ENCODE peak calls at places on chromosomes 13 and 19, in four cellular contexts. One of them, this sample, is unnamed.

GRCh38 chr19:5563941-5564612 is 3.7 kb downstream of the TINCR start:
- DNase-seq in stimulated activated CD8-positive, alpha-beta memory T cell treated with anti-CD3 and anti-CD28 coated beads, Interleukin-15, amount 100 ng/mL, for 4 hours: no peak
- DNase-seq in stimulated activated CD4-positive, alpha-beta T cell treated with anti-CD3 and anti-CD28 coated beads, Interleukin-1b, Interleukin-23, amount 100 ng/mL, for 1 hour: no peak
- DNase-seq in AG08395: peak
- DNase-seq in this sample: no peak

GRCh38 chr13:27822258-27822872 is 30.1 kb downstream of the GSX1 start:
- DNase-seq in stimulated activated CD8-positive, alpha-beta memory T cell treated with anti-CD3 and anti-CD28 coated beads, Interleukin-15, amount 100 ng/mL, for 4 hours: no peak
- DNase-seq in AG08395: no peak
- DNase-seq in stimulated activated CD4-positive, alpha-beta T cell treated with anti-CD3 and anti-CD28 coated beads, Interleukin-1b, Interleukin-23, amount 100 ng/mL, for 1 hour: no peak
- DNase-seq in this sample: no peak

GRCh38 chr19:13029893-13030292 is 34.6 kb downstream of the NFIX start:
- DNase-seq in AG08395: no peak
- DNase-seq in stimulated activated CD8-positive, alpha-beta memory T cell treated with anti-CD3 and anti-CD28 coated beads, Interleukin-15, amount 100 ng/mL, for 4 hours: no peak
- DNase-seq in stimulated activated CD4-positive, alpha-beta T cell treated with anti-CD3 and anti-CD28 coated beads, Interleukin-1b, Interleukin-23, amount 100 ng/mL, for 1 hour: no peak
- DNase-seq in this sample: no peak

GRCh38 chr13:49219647-49220034 is 497 bp upstream of the MLNR start:
- DNase-seq in AG08395: no peak
- DNase-seq in stimulated activated CD4-positive, alpha-beta T cell treated with anti-CD3 and anti-CD28 coated beads, Interleukin-1b, Interleukin-23, amount 100 ng/mL, for 1 hour: no peak
- DNase-seq in stimulated activated CD8-positive, alpha-beta memory T cell treated with anti-CD3 and anti-CD28 coated beads, Interleukin-15, amount 100 ng/mL, for 4 hours: no peak
- DNase-seq in this sample: no peak

GRCh38 chr13:41552031-41552430 is 94.7 kb downstream of the RGCC start:
- DNase-seq in stimulated activated CD8-positive, alpha-beta memory T cell treated with anti-CD3 and anti-CD28 coated beads, Interleukin-15, amount 100 ng/mL, for 4 hours: no peak
- DNase-seq in stimulated activated CD4-positive, alpha-beta T cell treated with anti-CD3 and anti-CD28 coated beads, Interleukin-1b, Interleukin-23, amount 100 ng/mL, for 1 hour: no peak
- DNase-seq in AG08395: no peak
- DNase-seq in this sample: no peak

GRCh38 chr13:46721054-46721453 is 75.9 kb downstream of the ESD start:
- DNase-seq in stimulated activated CD4-positive, alpha-beta T cell treated with anti-CD3 and anti-CD28 coated beads, Interleukin-1b, Interleukin-23, amount 100 ng/mL, for 1 hour: no peak
- DNase-seq in stimulated activated CD8-positive, alpha-beta memory T cell treated with anti-CD3 and anti-CD28 coated beads, Interleukin-15, amount 100 ng/mL, for 4 hours: no peak
- DNase-seq in AG08395: peak
- DNase-seq in this sample: peak

GRCh38 chr19:1503089-1503924 is 9.5 kb downstream of the ADAMTSL5 start:
- DNase-seq in stimulated activated CD8-positive, alpha-beta memory T cell treated with anti-CD3 and anti-CD28 coated beads, Interleukin-15, amount 100 ng/mL, for 4 hours: peak
- DNase-seq in stimulated activated CD4-positive, alpha-beta T cell treated with anti-CD3 and anti-CD28 coated beads, Interleukin-1b, Interleukin-23, amount 100 ng/mL, for 1 hour: peak
- DNase-seq in AG08395: peak
- DNase-seq in this sample: no peak

GRCh38 chr19:4042731-4043082 is 24.0 kb downstream of the ZBTB7A start:
- DNase-seq in stimulated activated CD4-positive, alpha-beta T cell treated with anti-CD3 and anti-CD28 coated beads, Interleukin-1b, Interleukin-23, amount 100 ng/mL, for 1 hour: no peak
- DNase-seq in stimulated activated CD8-positive, alpha-beta memory T cell treated with anti-CD3 and anti-CD28 coated beads, Interleukin-15, amount 100 ng/mL, for 4 hours: no peak
- DNase-seq in AG08395: no peak
- DNase-seq in this sample: no peak

GRCh38 chr19:13986348-13986904 is 19.7 kb downstream of the RFX1 start:
- DNase-seq in AG08395: peak
- DNase-seq in stimulated activated CD4-positive, alpha-beta T cell treated with anti-CD3 and anti-CD28 coated beads, Interleukin-1b, Interleukin-23, amount 100 ng/mL, for 1 hour: peak
- DNase-seq in stimulated activated CD8-positive, alpha-beta memory T cell treated with anti-CD3 and anti-CD28 coated beads, Interleukin-15, amount 100 ng/mL, for 4 hours: peak
- DNase-seq in this sample: peak

GRCh38 chr13:106311004-106311403 is 224.5 kb downstream of the EFNB2 start:
- DNase-seq in AG08395: no peak
- DNase-seq in stimulated activated CD8-positive, alpha-beta memory T cell treated with anti-CD3 and anti-CD28 coated beads, Interleukin-15, amount 100 ng/mL, for 4 hours: no peak
- DNase-seq in stimulated activated CD4-positive, alpha-beta T cell treated with anti-CD3 and anti-CD28 coated beads, Interleukin-1b, Interleukin-23, amount 100 ng/mL, for 1 hour: no peak
- DNase-seq in this sample: no peak

GRCh38 chr13:33322474-33322827 is 36.9 kb upstream of the STARD13 start:
- DNase-seq in stimulated activated CD4-positive, alpha-beta T cell treated with anti-CD3 and anti-CD28 coated beads, Interleukin-1b, Interleukin-23, amount 100 ng/mL, for 1 hour: no peak
- DNase-seq in stimulated activated CD8-positive, alpha-beta memory T cell treated with anti-CD3 and anti-CD28 coated beads, Interleukin-15, amount 100 ng/mL, for 4 hours: no peak
- DNase-seq in AG08395: peak
- DNase-seq in this sample: no peak

GRCh38 chr13:31050486-31051400 is 111.0 kb downstream of the HSPH1 start:
- DNase-seq in stimulated activated CD8-positive, alpha-beta memory T cell treated with anti-CD3 and anti-CD28 coated beads, Interleukin-15, amount 100 ng/mL, for 4 hours: no peak
- DNase-seq in stimulated activated CD4-positive, alpha-beta T cell treated with anti-CD3 and anti-CD28 coated beads, Interleukin-1b, Interleukin-23, amount 100 ng/mL, for 1 hour: no peak
- DNase-seq in AG08395: no peak
- DNase-seq in this sample: no peak

GRCh38 chr19:14686411-14686810 is 3.4 kb upstream of the ZNF333 start:
- DNase-seq in AG08395: no peak
- DNase-seq in stimulated activated CD8-positive, alpha-beta memory T cell treated with anti-CD3 and anti-CD28 coated beads, Interleukin-15, amount 100 ng/mL, for 4 hours: no peak
- DNase-seq in stimulated activated CD4-positive, alpha-beta T cell treated with anti-CD3 and anti-CD28 coated beads, Interleukin-1b, Interleukin-23, amount 100 ng/mL, for 1 hour: no peak
- DNase-seq in this sample: no peak

GRCh38 chr19:16921766-16922591 is 33.2 kb downstream of the F2RL3 start:
- DNase-seq in stimulated activated CD8-positive, alpha-beta memory T cell treated with anti-CD3 and anti-CD28 coated beads, Interleukin-15, amount 100 ng/mL, for 4 hours: no peak
- DNase-seq in AG08395: no peak
- DNase-seq in stimulated activated CD4-positive, alpha-beta T cell treated with anti-CD3 and anti-CD28 coated beads, Interleukin-1b, Interleukin-23, amount 100 ng/mL, for 1 hour: no peak
- DNase-seq in this sample: no peak

GRCh38 chr19:14318873-14319272 is 62.4 kb upstream of the ADGRE5 start:
- DNase-seq in AG08395: no peak
- DNase-seq in stimulated activated CD4-positive, alpha-beta T cell treated with anti-CD3 and anti-CD28 coated beads, Interleukin-1b, Interleukin-23, amount 100 ng/mL, for 1 hour: no peak
- DNase-seq in stimulated activated CD8-positive, alpha-beta memory T cell treated with anti-CD3 and anti-CD28 coated beads, Interleukin-15, amount 100 ng/mL, for 4 hours: no peak
- DNase-seq in this sample: no peak

GRCh38 chr19:29040291-29040690 is 172.7 kb downstream of the UQCRFS1 start:
- DNase-seq in stimulated activated CD8-positive, alpha-beta memory T cell treated with anti-CD3 and anti-CD28 coated beads, Interleukin-15, amount 100 ng/mL, for 4 hours: no peak
- DNase-seq in stimulated activated CD4-positive, alpha-beta T cell treated with anti-CD3 and anti-CD28 coated beads, Interleukin-1b, Interleukin-23, amount 100 ng/mL, for 1 hour: no peak
- DNase-seq in AG08395: no peak
- DNase-seq in this sample: no peak

GRCh38 chr13:77511552-77511951 is 24.0 kb upstream of the SCEL start:
- DNase-seq in stimulated activated CD4-positive, alpha-beta T cell treated with anti-CD3 and anti-CD28 coated beads, Interleukin-1b, Interleukin-23, amount 100 ng/mL, for 1 hour: no peak
- DNase-seq in AG08395: no peak
- DNase-seq in stimulated activated CD8-positive, alpha-beta memory T cell treated with anti-CD3 and anti-CD28 coated beads, Interleukin-15, amount 100 ng/mL, for 4 hours: no peak
- DNase-seq in this sample: no peak

GRCh38 chr13:43878897-43879322 is 630 bp downstream of the CCDC122 start:
- DNase-seq in AG08395: peak
- DNase-seq in stimulated activated CD8-positive, alpha-beta memory T cell treated with anti-CD3 and anti-CD28 coated beads, Interleukin-15, amount 100 ng/mL, for 4 hours: peak
- DNase-seq in stimulated activated CD4-positive, alpha-beta T cell treated with anti-CD3 and anti-CD28 coated beads, Interleukin-1b, Interleukin-23, amount 100 ng/mL, for 1 hour: no peak
- DNase-seq in this sample: peak

GRCh38 chr19:31154021-31154420 is 195.2 kb downstream of the TSHZ3 start:
- DNase-seq in AG08395: peak
- DNase-seq in stimulated activated CD8-positive, alpha-beta memory T cell treated with anti-CD3 and anti-CD28 coated beads, Interleukin-15, amount 100 ng/mL, for 4 hours: no peak
- DNase-seq in stimulated activated CD4-positive, alpha-beta T cell treated with anti-CD3 and anti-CD28 coated beads, Interleukin-1b, Interleukin-23, amount 100 ng/mL, for 1 hour: no peak
- DNase-seq in this sample: no peak

GRCh38 chr19:46251415-46251814 is 21.9 kb downstream of the IGFL1 start:
- DNase-seq in stimulated activated CD8-positive, alpha-beta memory T cell treated with anti-CD3 and anti-CD28 coated beads, Interleukin-15, amount 100 ng/mL, for 4 hours: no peak
- DNase-seq in AG08395: no peak
- DNase-seq in stimulated activated CD4-positive, alpha-beta T cell treated with anti-CD3 and anti-CD28 coated beads, Interleukin-1b, Interleukin-23, amount 100 ng/mL, for 1 hour: no peak
- DNase-seq in this sample: no peak

GRCh38 chr19:14774373-14774772 is 4.0 kb downstream of the ADGRE2 start:
- DNase-seq in stimulated activated CD8-positive, alpha-beta memory T cell treated with anti-CD3 and anti-CD28 coated beads, Interleukin-15, amount 100 ng/mL, for 4 hours: no peak
- DNase-seq in AG08395: no peak
- DNase-seq in stimulated activated CD4-positive, alpha-beta T cell treated with anti-CD3 and anti-CD28 coated beads, Interleukin-1b, Interleukin-23, amount 100 ng/mL, for 1 hour: no peak
- DNase-seq in this sample: no peak

GRCh38 chr19:11479470-11480080 is 1.3 kb downstream of the ELAVL3 start:
- DNase-seq in stimulated activated CD8-positive, alpha-beta memory T cell treated with anti-CD3 and anti-CD28 coated beads, Interleukin-15, amount 100 ng/mL, for 4 hours: no peak
- DNase-seq in stimulated activated CD4-positive, alpha-beta T cell treated with anti-CD3 and anti-CD28 coated beads, Interleukin-1b, Interleukin-23, amount 100 ng/mL, for 1 hour: no peak
- DNase-seq in AG08395: no peak
- DNase-seq in this sample: no peak

GRCh38 chr19:3964256-3965194 is 6.4 kb downstream of the DAPK3 start:
- DNase-seq in AG08395: no peak
- DNase-seq in stimulated activated CD4-positive, alpha-beta T cell treated with anti-CD3 and anti-CD28 coated beads, Interleukin-1b, Interleukin-23, amount 100 ng/mL, for 1 hour: no peak
- DNase-seq in stimulated activated CD8-positive, alpha-beta memory T cell treated with anti-CD3 and anti-CD28 coated beads, Interleukin-15, amount 100 ng/mL, for 4 hours: no peak
- DNase-seq in this sample: no peak

GRCh38 chr13:94210826-94211225 is 268.7 kb downstream of the DCT start:
- DNase-seq in stimulated activated CD8-positive, alpha-beta memory T cell treated with anti-CD3 and anti-CD28 coated beads, Interleukin-15, amount 100 ng/mL, for 4 hours: no peak
- DNase-seq in stimulated activated CD4-positive, alpha-beta T cell treated with anti-CD3 and anti-CD28 coated beads, Interleukin-1b, Interleukin-23, amount 100 ng/mL, for 1 hour: no peak
- DNase-seq in AG08395: no peak
- DNase-seq in this sample: no peak

GRCh38 chr19:48303866-48304265 is 21.5 kb upstream of the EMP3 start:
- DNase-seq in stimulated activated CD8-positive, alpha-beta memory T cell treated with anti-CD3 and anti-CD28 coated beads, Interleukin-15, amount 100 ng/mL, for 4 hours: no peak
- DNase-seq in stimulated activated CD4-positive, alpha-beta T cell treated with anti-CD3 and anti-CD28 coated beads, Interleukin-1b, Interleukin-23, amount 100 ng/mL, for 1 hour: no peak
- DNase-seq in AG08395: no peak
- DNase-seq in this sample: no peak

GRCh38 chr13:45615501-45616101 is at the start of gene ERICH6B:
- DNase-seq in stimulated activated CD4-positive, alpha-beta T cell treated with anti-CD3 and anti-CD28 coated beads, Interleukin-1b, Interleukin-23, amount 100 ng/mL, for 1 hour: no peak
- DNase-seq in AG08395: peak
- DNase-seq in stimulated activated CD8-positive, alpha-beta memory T cell treated with anti-CD3 and anti-CD28 coated beads, Interleukin-15, amount 100 ng/mL, for 4 hours: no peak
- DNase-seq in this sample: no peak

GRCh38 chr19:45217957-45218334 is 27.3 kb downstream of the EXOC3L2 start:
- DNase-seq in stimulated activated CD4-positive, alpha-beta T cell treated with anti-CD3 and anti-CD28 coated beads, Interleukin-1b, Interleukin-23, amount 100 ng/mL, for 1 hour: no peak
- DNase-seq in AG08395: no peak
- DNase-seq in stimulated activated CD8-positive, alpha-beta memory T cell treated with anti-CD3 and anti-CD28 coated beads, Interleukin-15, amount 100 ng/mL, for 4 hours: no peak
- DNase-seq in this sample: no peak

GRCh38 chr19:6761053-6761676 is 6.1 kb downstream of the SH2D3A start:
- DNase-seq in stimulated activated CD4-positive, alpha-beta T cell treated with anti-CD3 and anti-CD28 coated beads, Interleukin-1b, Interleukin-23, amount 100 ng/mL, for 1 hour: no peak
- DNase-seq in AG08395: peak
- DNase-seq in stimulated activated CD8-positive, alpha-beta memory T cell treated with anti-CD3 and anti-CD28 coated beads, Interleukin-15, amount 100 ng/mL, for 4 hours: no peak
- DNase-seq in this sample: no peak

GRCh38 chr19:15640294-15640903 is at the start of gene CYP4F3:
- DNase-seq in stimulated activated CD4-positive, alpha-beta T cell treated with anti-CD3 and anti-CD28 coated beads, Interleukin-1b, Interleukin-23, amount 100 ng/mL, for 1 hour: no peak
- DNase-seq in AG08395: no peak
- DNase-seq in stimulated activated CD8-positive, alpha-beta memory T cell treated with anti-CD3 and anti-CD28 coated beads, Interleukin-15, amount 100 ng/mL, for 4 hours: no peak
- DNase-seq in this sample: peak

GRCh38 chr13:41034862-41035261 is 15.7 kb upstream of the ELF1 start:
- DNase-seq in AG08395: no peak
- DNase-seq in stimulated activated CD8-positive, alpha-beta memory T cell treated with anti-CD3 and anti-CD28 coated beads, Interleukin-15, amount 100 ng/mL, for 4 hours: no peak
- DNase-seq in stimulated activated CD4-positive, alpha-beta T cell treated with anti-CD3 and anti-CD28 coated beads, Interleukin-1b, Interleukin-23, amount 100 ng/mL, for 1 hour: no peak
- DNase-seq in this sample: no peak

GRCh38 chr19:55418185-55418584 is 10.6 kb upstream of the UBE2S start:
- DNase-seq in stimulated activated CD8-positive, alpha-beta memory T cell treated with anti-CD3 and anti-CD28 coated beads, Interleukin-15, amount 100 ng/mL, for 4 hours: peak
- DNase-seq in AG08395: peak
- DNase-seq in stimulated activated CD4-positive, alpha-beta T cell treated with anti-CD3 and anti-CD28 coated beads, Interleukin-1b, Interleukin-23, amount 100 ng/mL, for 1 hour: no peak
- DNase-seq in this sample: no peak

GRCh38 chr19:4088975-4089374 is 22.3 kb upstream of the ZBTB7A start:
- DNase-seq in stimulated activated CD8-positive, alpha-beta memory T cell treated with anti-CD3 and anti-CD28 coated beads, Interleukin-15, amount 100 ng/mL, for 4 hours: no peak
- DNase-seq in stimulated activated CD4-positive, alpha-beta T cell treated with anti-CD3 and anti-CD28 coated beads, Interleukin-1b, Interleukin-23, amount 100 ng/mL, for 1 hour: no peak
- DNase-seq in AG08395: no peak
- DNase-seq in this sample: peak

GRCh38 chr13:97067342-97067895 is 73.1 kb upstream of the OXGR1 start:
- DNase-seq in AG08395: no peak
- DNase-seq in stimulated activated CD4-positive, alpha-beta T cell treated with anti-CD3 and anti-CD28 coated beads, Interleukin-1b, Interleukin-23, amount 100 ng/mL, for 1 hour: no peak
- DNase-seq in stimulated activated CD8-positive, alpha-beta memory T cell treated with anti-CD3 and anti-CD28 coated beads, Interleukin-15, amount 100 ng/mL, for 4 hours: no peak
- DNase-seq in this sample: no peak

GRCh38 chr13:73224708-73225107 is 165.9 kb downstream of the KLF5 start:
- DNase-seq in AG08395: no peak
- DNase-seq in stimulated activated CD8-positive, alpha-beta memory T cell treated with anti-CD3 and anti-CD28 coated beads, Interleukin-15, amount 100 ng/mL, for 4 hours: no peak
- DNase-seq in stimulated activated CD4-positive, alpha-beta T cell treated with anti-CD3 and anti-CD28 coated beads, Interleukin-1b, Interleukin-23, amount 100 ng/mL, for 1 hour: no peak
- DNase-seq in this sample: no peak

GRCh38 chr13:106548064-106548696 is 12.7 kb upstream of the EFNB2 start:
- DNase-seq in stimulated activated CD8-positive, alpha-beta memory T cell treated with anti-CD3 and anti-CD28 coated beads, Interleukin-15, amount 100 ng/mL, for 4 hours: no peak
- DNase-seq in AG08395: no peak
- DNase-seq in stimulated activated CD4-positive, alpha-beta T cell treated with anti-CD3 and anti-CD28 coated beads, Interleukin-1b, Interleukin-23, amount 100 ng/mL, for 1 hour: no peak
- DNase-seq in this sample: no peak

GRCh38 chr13:46327256-46327655 is 59.8 kb downstream of the RUBCNL start:
- DNase-seq in AG08395: no peak
- DNase-seq in stimulated activated CD8-positive, alpha-beta memory T cell treated with anti-CD3 and anti-CD28 coated beads, Interleukin-15, amount 100 ng/mL, for 4 hours: no peak
- DNase-seq in stimulated activated CD4-positive, alpha-beta T cell treated with anti-CD3 and anti-CD28 coated beads, Interleukin-1b, Interleukin-23, amount 100 ng/mL, for 1 hour: no peak
- DNase-seq in this sample: no peak

GRCh38 chr19:28075229-28075628 is 1137.7 kb downstream of the UQCRFS1 start:
- DNase-seq in stimulated activated CD4-positive, alpha-beta T cell treated with anti-CD3 and anti-CD28 coated beads, Interleukin-1b, Interleukin-23, amount 100 ng/mL, for 1 hour: no peak
- DNase-seq in AG08395: no peak
- DNase-seq in stimulated activated CD8-positive, alpha-beta memory T cell treated with anti-CD3 and anti-CD28 coated beads, Interleukin-15, amount 100 ng/mL, for 4 hours: no peak
- DNase-seq in this sample: no peak

GRCh38 chr19:19342086-19343015 is 21.7 kb downstream of the MAU2 start:
- DNase-seq in stimulated activated CD4-positive, alpha-beta T cell treated with anti-CD3 and anti-CD28 coated beads, Interleukin-1b, Interleukin-23, amount 100 ng/mL, for 1 hour: no peak
- DNase-seq in stimulated activated CD8-positive, alpha-beta memory T cell treated with anti-CD3 and anti-CD28 coated beads, Interleukin-15, amount 100 ng/mL, for 4 hours: no peak
- DNase-seq in AG08395: peak
- DNase-seq in this sample: no peak

GRCh38 chr13:50757021-50757420 is 86.5 kb downstream of the DLEU7 start:
- DNase-seq in AG08395: no peak
- DNase-seq in stimulated activated CD8-positive, alpha-beta memory T cell treated with anti-CD3 and anti-CD28 coated beads, Interleukin-15, amount 100 ng/mL, for 4 hours: no peak
- DNase-seq in stimulated activated CD4-positive, alpha-beta T cell treated with anti-CD3 and anti-CD28 coated beads, Interleukin-1b, Interleukin-23, amount 100 ng/mL, for 1 hour: no peak
- DNase-seq in this sample: no peak

This sample was measured in GF-D8.